ENCODE peak calls at places on chromosomes 3 and 15, in nine cellular contexts. One of them, this sample, is unnamed.
A peak's percentile ranks its signal among the peaks of the same experiment; 100 is the strongest.

GRCh38 chr3:128335621-128336296 is 130.9 kb downstream of the DNAJB8 start:
- DNase-seq in NCI-H524: no peak
- DNase-seq in NCI-H2081 treated with DMSO at 0.1 percent for 48 hours: no peak
- DNase-seq in Calu3: peak; percentile 58
- DNase-seq in caudate nucleus: no peak
- DNase-seq in kidney tubule cell: no peak
- DNase-seq in Peyer's patch: no peak
- DNase-seq in activated CD8-positive, alpha-beta memory T cell treated with anti-CD3 and anti-CD28 coated beads for 48 hours: no peak
- DNase-seq in activated CD4-positive, alpha-beta T cell treated with anti-CD3 and anti-CD28 coated beads, Interleukin-2, amount 10 ng/mL, durations not matched to agents 7 days and 5 days: no peak
- DNase-seq in this sample: peak; percentile 37

GRCh38 chr3:28850186-28850585 is 430.7 kb upstream of the RBMS3 start:
- DNase-seq in NCI-H524: no peak
- DNase-seq in NCI-H2081 treated with DMSO at 0.1 percent for 48 hours: no peak
- DNase-seq in Calu3: no peak
- DNase-seq in caudate nucleus: no peak
- DNase-seq in kidney tubule cell: no peak
- DNase-seq in Peyer's patch: no peak
- DNase-seq in activated CD8-positive, alpha-beta memory T cell treated with anti-CD3 and anti-CD28 coated beads for 48 hours: no peak
- DNase-seq in activated CD4-positive, alpha-beta T cell treated with anti-CD3 and anti-CD28 coated beads, Interleukin-2, amount 10 ng/mL, durations not matched to agents 7 days and 5 days: no peak
- DNase-seq in this sample: peak; percentile 21

GRCh38 chr3:100761211-100761921 is 52.1 kb downstream of the TFG start:
- DNase-seq in NCI-H524: peak; percentile 48
- DNase-seq in NCI-H2081 treated with DMSO at 0.1 percent for 48 hours: no peak
- DNase-seq in Calu3: peak; percentile 47
- DNase-seq in caudate nucleus: no peak
- DNase-seq in kidney tubule cell: peak; percentile 20
- DNase-seq in Peyer's patch: no peak
- DNase-seq in activated CD8-positive, alpha-beta memory T cell treated with anti-CD3 and anti-CD28 coated beads for 48 hours: no peak
- DNase-seq in activated CD4-positive, alpha-beta T cell treated with anti-CD3 and anti-CD28 coated beads, Interleukin-2, amount 10 ng/mL, durations not matched to agents 7 days and 5 days: peak; percentile 17
- DNase-seq in this sample: no peak

GRCh38 chr3:141336672-141337522 is 31.4 kb upstream of the ZBTB38 start:
- DNase-seq in NCI-H524: no peak
- DNase-seq in NCI-H2081 treated with DMSO at 0.1 percent for 48 hours: no peak
- DNase-seq in Calu3: no peak
- DNase-seq in caudate nucleus: no peak
- DNase-seq in kidney tubule cell: peak; percentile 93
- DNase-seq in Peyer's patch: no peak
- DNase-seq in activated CD8-positive, alpha-beta memory T cell treated with anti-CD3 and anti-CD28 coated beads for 48 hours: no peak
- DNase-seq in activated CD4-positive, alpha-beta T cell treated with anti-CD3 and anti-CD28 coated beads, Interleukin-2, amount 10 ng/mL, durations not matched to agents 7 days and 5 days: no peak
- DNase-seq in this sample: no peak

GRCh38 chr15:43249699-43250203 is 17.0 kb downstream of the TGM5 start:
- DNase-seq in NCI-H524: no peak
- DNase-seq in NCI-H2081 treated with DMSO at 0.1 percent for 48 hours: no peak
- DNase-seq in Calu3: no peak
- DNase-seq in caudate nucleus: no peak
- DNase-seq in kidney tubule cell: peak; percentile 93
- DNase-seq in Peyer's patch: no peak
- DNase-seq in activated CD8-positive, alpha-beta memory T cell treated with anti-CD3 and anti-CD28 coated beads for 48 hours: no peak
- DNase-seq in activated CD4-positive, alpha-beta T cell treated with anti-CD3 and anti-CD28 coated beads, Interleukin-2, amount 10 ng/mL, durations not matched to agents 7 days and 5 days: peak; percentile 19
- DNase-seq in this sample: no peak

GRCh38 chr15:31262143-31262530 is 64.5 kb upstream of the KLF13 start:
- DNase-seq in NCI-H524: no peak
- DNase-seq in NCI-H2081 treated with DMSO at 0.1 percent for 48 hours: no peak
- DNase-seq in Calu3: no peak
- DNase-seq in caudate nucleus: no peak
- DNase-seq in kidney tubule cell: no peak
- DNase-seq in Peyer's patch: no peak
- DNase-seq in activated CD8-positive, alpha-beta memory T cell treated with anti-CD3 and anti-CD28 coated beads for 48 hours: no peak
- DNase-seq in activated CD4-positive, alpha-beta T cell treated with anti-CD3 and anti-CD28 coated beads, Interleukin-2, amount 10 ng/mL, durations not matched to agents 7 days and 5 days: no peak
- DNase-seq in this sample: no peak

GRCh38 chr3:126078866-126079265 is 5.1 kb downstream of the SLC41A3 start:
- DNase-seq in NCI-H524: no peak
- DNase-seq in NCI-H2081 treated with DMSO at 0.1 percent for 48 hours: no peak
- DNase-seq in Calu3: no peak
- DNase-seq in caudate nucleus: no peak
- DNase-seq in kidney tubule cell: no peak
- DNase-seq in Peyer's patch: no peak
- DNase-seq in activated CD8-positive, alpha-beta memory T cell treated with anti-CD3 and anti-CD28 coated beads for 48 hours: no peak
- DNase-seq in activated CD4-positive, alpha-beta T cell treated with anti-CD3 and anti-CD28 coated beads, Interleukin-2, amount 10 ng/mL, durations not matched to agents 7 days and 5 days: no peak
- DNase-seq in this sample: no peak

GRCh38 chr3:59843816-59844215 is 794.0 kb upstream of the CFAP20DC start:
- DNase-seq in NCI-H524: no peak
- DNase-seq in NCI-H2081 treated with DMSO at 0.1 percent for 48 hours: no peak
- DNase-seq in Calu3: no peak
- DNase-seq in caudate nucleus: no peak
- DNase-seq in kidney tubule cell: no peak
- DNase-seq in Peyer's patch: no peak
- DNase-seq in activated CD8-positive, alpha-beta memory T cell treated with anti-CD3 and anti-CD28 coated beads for 48 hours: no peak
- DNase-seq in activated CD4-positive, alpha-beta T cell treated with anti-CD3 and anti-CD28 coated beads, Interleukin-2, amount 10 ng/mL, durations not matched to agents 7 days and 5 days: no peak
- DNase-seq in this sample: peak; percentile 56

GRCh38 chr3:153162513-153163348 is 705 bp downstream of the RAP2B start:
- DNase-seq in NCI-H524: peak; percentile 53
- DNase-seq in NCI-H2081 treated with DMSO at 0.1 percent for 48 hours: no peak
- DNase-seq in Calu3: peak; percentile 47
- DNase-seq in caudate nucleus: no peak
- DNase-seq in kidney tubule cell: peak; percentile 44
- DNase-seq in Peyer's patch: peak; percentile 32
- DNase-seq in activated CD8-positive, alpha-beta memory T cell treated with anti-CD3 and anti-CD28 coated beads for 48 hours: peak; percentile 11
- DNase-seq in activated CD4-positive, alpha-beta T cell treated with anti-CD3 and anti-CD28 coated beads, Interleukin-2, amount 10 ng/mL, durations not matched to agents 7 days and 5 days: peak; percentile 43
- DNase-seq in this sample: peak; percentile 74

This sample was measured in left kidney.